ENCODE peak calls at places on chromosomes 11 and 22, in seven cellular contexts. P is effector memory CD4-positive, alpha-beta T cell; Y is CD4-positive, alpha-beta memory T cell; W is ovary; L is thoracic aorta; J is transverse colon; Z is psoas muscle. M is an unnamed sample. For H3K36me3 and H3K4me1, the result is how much of the 10 kb centered on the place peaks cover.

GRCh38 chr11:35589281-35589680 is 29.0 kb upstream of the FJX1 start:
- DNase-seq in P (no peak), Y (no peak), W (no peak), L (no peak), J (no peak), Z (no peak), M (no peak)

GRCh38 chr11:93005239-93005638 is 35.8 kb downstream of the MTNR1B start:
- DNase-seq in P (no peak), Y (no peak), W (no peak), L (no peak), J (no peak), Z (no peak), M (no peak)

GRCh38 chr22:42937164-42937854 is 77.6 kb downstream of the PACSIN2 start:
- DNase-seq in P (no peak), Y (no peak), W (no peak), L (peak), J (peak), Z (peak), M (no peak)

GRCh38 chr11:120125005-120125404 is 12.9 kb downstream of the TRIM29 start:
- DNase-seq in P (no peak), Y (no peak), W (no peak), L (no peak), J (peak), Z (peak), M (no peak)

GRCh38 chr11:75667268-75667830 is 1.5 kb downstream of the MAP6 start:
- DNase-seq in P (no peak), Y (no peak), W (peak), L (no peak), J (peak), Z (peak), M (no peak)

GRCh38 chr11:26276798-26277424 is 55.0 kb upstream of the ANO3 start:
- DNase-seq in P (peak), Y (peak), W (peak), L (no peak), J (peak), Z (peak), M (peak)

GRCh38 chr11:45593992-45594391 is 71.4 kb downstream of the CHST1 start:
- DNase-seq in P (no peak), Y (no peak), W (no peak), L (no peak), J (no peak), Z (no peak), M (peak)

GRCh38 chr22:33640900-33641299 is 279.4 kb downstream of the LARGE1 start:
- DNase-seq in P (no peak), Y (no peak), W (no peak), L (no peak), J (no peak), Z (no peak), M (no peak)

GRCh38 chr11:68314203-68314885 is 2.0 kb downstream of the LRP5 start:
- DNase-seq in P (no peak), Y (no peak), W (peak), L (no peak), J (no peak), Z (no peak), M (no peak)

GRCh38 chr11:69861901-69862300 is 42.7 kb upstream of the FGF3 start:
- DNase-seq in P (no peak), Y (no peak), W (no peak), L (no peak), J (no peak), Z (no peak), M (no peak)

GRCh38 chr11:46918087-46918751 is at the start of gene LRP4:
- DNase-seq in P (peak), Y (no peak), W (peak), L (no peak), J (peak), Z (peak), M (peak)

GRCh38 chr11:113667801-113668200 is 38.3 kb downstream of the TMPRSS5 start:
- DNase-seq in P (no peak), Y (no peak), W (no peak), L (no peak), J (no peak), Z (no peak), M (no peak)

GRCh38 chr11:69605737-69606526 is 35.0 kb upstream of the CCND1 start:
- DNase-seq in P (no peak), Y (no peak), W (no peak), L (no peak), J (no peak), Z (no peak), M (no peak)

GRCh38 chr22:44661070-44661469 is 40.9 kb upstream of the PRR5 start:
- DNase-seq in P (no peak), Y (no peak), W (peak), L (no peak), J (no peak), Z (no peak), M (no peak)

GRCh38 chr11:75776546-75776945 is 8.0 kb downstream of the DGAT2 start:
- DNase-seq in P (no peak), Y (no peak), W (no peak), L (no peak), J (no peak), Z (no peak), M (no peak)

GRCh38 chr11:19829109-19829790 is 116.6 kb downstream of the NAV2 start:
- DNase-seq in P (no peak), Y (no peak), W (no peak), L (no peak), J (peak), Z (no peak), M (no peak)

GRCh38 chr11:47468598-47469214 is 19.8 kb upstream of the RAPSN start:
- DNase-seq in P (no peak), Y (no peak), W (no peak), L (no peak), J (no peak), Z (no peak), M (no peak)

GRCh38 chr11:92380882-92381281 is 156.3 kb downstream of the FAT3 start:
- DNase-seq in P (no peak), Y (no peak), W (no peak), L (no peak), J (no peak), Z (no peak), M (no peak)

GRCh38 chr11:25838918-25839611 is 492.9 kb upstream of the ANO3 start:
- DNase-seq in P (no peak), Y (no peak), W (no peak), L (no peak), J (no peak), Z (no peak), M (no peak)

GRCh38 chr11:94769897-94770296 is 1.7 kb downstream of the AMOTL1 start:
- DNase-seq in P (no peak), Y (no peak), W (no peak), L (no peak), J (no peak), Z (peak), M (no peak)

GRCh38 chr11:120034881-120035620 is 102.9 kb downstream of the TRIM29 start:
- DNase-seq in P (no peak), Y (no peak), W (no peak), L (no peak), J (no peak), Z (no peak), M (no peak)

GRCh38 chr11:2927851-2928604 is 1.2 kb downstream of the PHLDA2 start:
- DNase-seq in P (no peak), Y (no peak), W (no peak), L (no peak), J (peak), Z (peak), M (no peak)

GRCh38 chr11:41319434-41319833 is 140.0 kb downstream of the LRRC4C start:
- DNase-seq in P (no peak), Y (no peak), W (no peak), L (no peak), J (no peak), Z (no peak), M (no peak)

DNA sequence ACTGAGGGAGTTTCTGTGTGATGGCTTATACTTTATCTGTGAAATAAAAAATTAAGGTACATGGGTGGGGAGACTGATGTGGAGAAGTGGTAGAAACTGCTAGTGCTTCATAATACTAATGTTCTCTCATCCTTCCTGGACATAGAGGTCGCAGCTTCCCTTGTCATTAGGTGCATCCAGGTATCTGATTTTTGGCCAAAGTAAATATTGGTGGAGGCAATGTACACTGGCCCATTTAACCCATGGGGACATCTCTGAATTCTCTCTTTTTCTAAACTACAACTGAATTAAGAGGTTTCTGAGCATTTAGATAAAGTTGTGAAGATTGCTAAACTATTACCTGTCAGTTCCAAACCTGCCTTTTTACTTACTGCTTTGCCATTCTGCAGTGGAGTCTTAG is 140.9 kb upstream of the CHORDC1 start:
- DNase-seq in P (no peak), Y (no peak), W (no peak), L (no peak), J (no peak), Z (no peak), M (no peak)
- H3K36me3 ChIP-seq in P (under half), Y (under half), W (under half), L (under half), J (under half), Z (under half), M (under half)

DNA sequence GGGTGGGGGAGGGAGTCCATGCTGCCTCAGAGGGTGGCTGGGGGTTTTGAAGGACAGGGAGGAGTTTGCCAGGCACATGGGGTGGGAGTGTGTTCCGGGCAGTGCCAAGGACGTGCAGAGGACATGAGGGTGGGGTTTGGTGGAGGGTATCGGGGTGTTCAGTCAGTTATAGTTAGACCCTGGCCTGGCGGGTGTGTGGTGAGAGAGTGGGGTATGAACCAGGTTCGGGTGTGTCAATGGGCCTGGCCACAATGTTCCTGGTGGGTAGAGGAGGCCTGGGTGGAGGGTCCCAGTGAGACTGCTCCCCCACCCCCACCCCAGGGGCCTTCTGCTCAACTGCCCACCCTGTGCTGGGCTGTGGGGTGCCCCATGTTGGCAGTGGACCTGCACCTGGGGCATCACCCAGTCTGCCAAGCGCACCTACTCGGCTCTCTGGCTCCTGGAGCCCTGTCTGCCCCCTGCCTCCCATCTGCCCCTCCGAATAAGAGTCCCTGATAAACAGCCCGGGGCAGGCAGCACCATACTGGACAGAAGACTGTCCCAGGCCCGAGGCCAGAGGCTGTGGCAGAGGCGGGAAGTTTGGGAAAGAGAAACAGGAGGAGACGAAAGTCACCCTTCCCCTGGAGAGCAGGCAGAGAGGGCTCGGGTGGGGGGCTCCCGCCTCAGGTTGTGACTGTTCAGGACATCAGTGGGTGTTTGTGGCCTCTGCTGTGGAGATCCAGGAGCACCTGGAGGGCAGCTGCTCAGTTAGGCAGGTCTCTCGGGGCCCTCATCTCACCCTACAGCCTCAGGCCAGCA is 4.1 kb downstream of the PIM3 start:
- DNase-seq in P (no peak), Y (no peak), W (peak), L (peak), J (peak), Z (peak), M (no peak)
- H3K4me1 ChIP-seq in P (under half), Y (under half), W (under half), L (under half), J (under half), Z (half or more), M (under half)

GRCh38 chr11:6321961-6322362 is 1.7 kb upstream of the CAVIN3 start:
- DNase-seq in P (no peak), Y (no peak), W (no peak), L (no peak), J (no peak), Z (no peak), M (no peak)

GRCh38 chr11:6320411-6321207 is at the start of gene CAVIN3:
- DNase-seq in P (no peak), Y (no peak), W (peak), L (peak), J (peak), Z (peak), M (no peak)

GRCh38 chr11:6319879-6320410 is 356 bp downstream of the CAVIN3 start:
- DNase-seq in P (no peak), Y (no peak), W (peak), L (peak), J (peak), Z (peak), M (no peak)

GRCh38 chr11:6321356-6321755 is 1.1 kb upstream of the CAVIN3 start:
- DNase-seq in P (no peak), Y (no peak), W (no peak), L (no peak), J (no peak), Z (peak), M (no peak)

DNA sequence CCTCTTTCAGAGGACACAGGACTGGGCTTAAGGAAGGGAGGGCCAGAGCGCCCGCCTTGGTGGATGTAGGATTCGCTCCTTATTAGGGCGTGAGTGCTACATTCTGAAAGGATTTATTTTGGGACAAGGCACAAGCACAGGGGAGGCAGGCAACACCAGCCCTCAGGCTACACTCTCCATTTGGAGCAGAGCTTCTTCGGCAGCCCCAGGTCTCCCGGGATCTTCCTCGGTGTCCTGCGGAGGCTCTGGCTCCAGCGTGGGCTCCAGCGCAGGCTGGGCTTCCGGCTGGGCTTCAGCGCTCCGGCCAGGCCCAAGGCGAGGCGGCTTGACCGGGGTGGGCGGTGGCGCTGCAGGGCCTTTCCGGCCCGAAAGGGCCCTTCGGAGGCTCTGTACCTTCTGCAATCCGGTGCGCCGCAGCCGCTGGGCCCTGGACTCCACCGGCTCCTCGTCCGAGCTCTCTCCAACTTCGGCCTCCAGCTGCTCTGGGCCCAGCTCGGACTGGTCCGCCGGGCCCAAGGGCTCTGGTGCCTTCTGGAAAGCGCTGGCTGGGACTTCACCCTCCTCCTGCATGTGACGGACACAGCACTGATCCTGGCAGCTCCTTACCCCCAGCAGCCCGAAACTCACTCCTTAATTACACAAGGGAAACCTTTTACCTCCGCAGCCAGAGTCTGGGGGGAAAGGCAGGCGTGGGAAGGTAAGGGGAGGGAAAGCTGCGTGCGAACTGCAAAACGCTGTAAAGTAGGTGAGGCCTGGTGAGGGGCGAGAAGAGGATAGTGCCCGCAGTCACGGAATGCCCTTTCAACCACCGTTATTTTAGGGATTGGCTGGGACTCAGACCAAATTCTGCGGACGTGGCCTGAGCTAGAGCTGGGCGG is 1.1 kb downstream of the CAVIN3 start:
- DNase-seq in P (no peak), Y (no peak), W (peak), L (peak), J (peak), Z (peak), M (no peak)
- H3K36me3 ChIP-seq in P (under half), Y (under half), W (under half), L (under half), J (under half), Z (under half), M (under half)

GRCh38 chr22:39176067-39176621 is 23.7 kb upstream of the CBX7 start:
- DNase-seq in P (no peak), Y (no peak), W (peak), L (no peak), J (peak), Z (peak), M (no peak)

GRCh38 chr22:39176673-39177455 is 24.4 kb upstream of the CBX7 start:
- DNase-seq in P (no peak), Y (no peak), W (peak), L (no peak), J (no peak), Z (no peak), M (no peak)

GRCh38 chr22:39173787-39174497 is 21.5 kb upstream of the CBX7 start:
- DNase-seq in P (peak), Y (peak), W (no peak), L (no peak), J (peak), Z (no peak), M (no peak)

GRCh38 chr22:39174498-39175120 is 22.1 kb upstream of the CBX7 start:
- DNase-seq in P (peak), Y (peak), W (peak), L (peak), J (peak), Z (peak), M (peak)

DNA sequence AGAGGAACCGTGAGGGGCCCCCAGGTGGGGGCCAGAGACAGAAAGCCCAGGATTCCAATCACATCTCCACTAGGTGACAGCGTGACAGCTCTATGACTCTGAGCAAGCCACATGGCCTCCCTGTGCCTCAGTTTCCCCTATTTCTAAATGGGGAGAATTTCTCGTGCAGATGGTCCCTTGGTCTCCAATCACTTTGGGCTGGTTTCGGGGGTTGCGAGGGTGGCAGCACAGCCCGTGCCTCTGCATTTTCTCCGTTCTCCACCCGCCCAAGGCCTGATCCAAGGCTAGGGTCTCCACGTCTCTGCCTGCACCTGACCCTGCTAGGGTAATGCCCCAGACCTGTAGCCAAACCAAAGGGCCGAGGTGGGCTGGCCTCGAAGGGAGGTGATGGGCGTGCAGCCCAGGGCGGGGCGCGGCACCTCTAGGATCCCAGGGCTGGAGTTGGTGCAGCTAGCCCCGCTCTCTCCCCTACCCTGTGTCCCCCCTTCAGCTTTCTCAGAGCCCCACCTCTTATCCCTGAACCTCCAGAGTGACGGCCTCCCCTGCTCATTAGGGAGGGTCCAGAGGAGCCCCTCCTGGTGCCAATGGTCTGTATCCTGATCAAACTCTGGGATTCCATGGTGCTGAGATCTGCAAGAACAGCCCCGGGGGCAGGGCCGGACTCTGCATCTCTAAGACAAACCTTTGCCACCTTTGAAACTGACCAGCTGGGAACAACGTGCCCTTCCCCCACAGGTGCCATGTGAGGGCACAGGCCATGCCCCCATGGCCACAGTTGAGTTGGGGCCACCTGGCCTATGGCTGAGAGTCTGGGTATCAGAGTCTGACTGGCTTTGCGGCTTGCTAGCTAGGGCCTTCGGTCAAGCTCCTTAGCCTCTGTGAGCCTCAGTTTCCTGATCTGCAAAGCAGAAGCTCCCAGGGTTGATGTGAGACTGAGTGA is 22.9 kb upstream of the CBX7 start:
- DNase-seq in P (no peak), Y (no peak), W (peak), L (no peak), J (no peak), Z (no peak), M (no peak)
- H3K4me1 ChIP-seq in P (half or more), Y (half or more), W (under half), L (under half), J (under half), Z (under half), M (under half)

DNA sequence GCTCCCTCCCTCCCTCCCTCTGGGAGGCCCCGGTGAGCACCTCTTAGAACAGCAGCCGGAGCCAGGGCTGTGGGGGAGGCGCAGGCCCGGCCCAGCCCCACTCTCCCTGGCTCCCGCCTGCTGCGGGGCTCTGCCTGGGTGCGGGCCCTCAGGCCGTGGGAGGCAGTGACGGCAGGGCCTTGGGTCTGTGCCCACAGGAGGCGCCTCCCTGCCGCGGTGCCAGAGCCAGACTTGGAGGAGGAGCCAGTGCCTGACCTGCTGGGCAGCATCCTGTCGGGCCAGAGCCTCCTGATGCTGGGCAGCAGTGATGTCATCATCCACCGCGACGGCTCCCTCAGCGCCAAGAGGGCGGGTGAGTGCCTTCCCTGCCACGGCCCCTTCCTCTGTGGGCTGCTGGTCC is 9.5 kb downstream of the IRF7 start:
- DNase-seq in P (no peak), Y (no peak), W (peak), L (no peak), J (no peak), Z (no peak), M (no peak)
- H3K36me3 ChIP-seq in P (half or more), Y (half or more), W (under half), L (half or more), J (under half), Z (under half), M (half or more)

M was measured in DND-41.